ENCODE peak calls at places on chromosome 9, in eight cellular contexts. One of them, this sample, is unnamed. For H3K9me3, the result is how much of the 10 kb centered on the place peaks cover.

GRCh38 chr9:91746904-91747303 is 203.1 kb downstream of the ROR2 start:
- DNase-seq in heart right ventricle: no peak
- DNase-seq in cardiac muscle cell: peak
- DNase-seq in colonic mucosa: no peak
- DNase-seq in uterus: no peak
- DNase-seq in kidney: no peak
- DNase-seq in psoas muscle: no peak
- DNase-seq in ascending aorta: no peak
- DNase-seq in this sample: no peak

GRCh38 chr9:87594218-87594617 is 96.6 kb downstream of the DAPK1 start:
- DNase-seq in kidney: no peak
- DNase-seq in cardiac muscle cell: peak
- DNase-seq in psoas muscle: no peak
- DNase-seq in heart right ventricle: no peak
- DNase-seq in ascending aorta: no peak
- DNase-seq in colonic mucosa: no peak
- DNase-seq in uterus: no peak
- DNase-seq in this sample: peak

GRCh38 chr9:33813712-33814641 is 3.0 kb upstream of the UBE2R2 start:
- DNase-seq in cardiac muscle cell: peak
- DNase-seq in colonic mucosa: no peak
- DNase-seq in psoas muscle: no peak
- DNase-seq in ascending aorta: no peak
- DNase-seq in uterus: no peak
- DNase-seq in kidney: peak
- DNase-seq in heart right ventricle: no peak
- DNase-seq in this sample: no peak

GRCh38 chr9:121785673-121786542 is 134.5 kb downstream of the DAB2IP start:
- DNase-seq in uterus: peak
- DNase-seq in psoas muscle: no peak
- DNase-seq in colonic mucosa: no peak
- DNase-seq in cardiac muscle cell: no peak
- DNase-seq in heart right ventricle: no peak
- DNase-seq in kidney: no peak
- DNase-seq in ascending aorta: no peak
- DNase-seq in this sample: no peak

GRCh38 chr9:36450110-36450732 is 50.2 kb upstream of the RNF38 start:
- DNase-seq in cardiac muscle cell: peak
- DNase-seq in uterus: no peak
- DNase-seq in psoas muscle: no peak
- DNase-seq in kidney: no peak
- DNase-seq in colonic mucosa: peak
- DNase-seq in ascending aorta: no peak
- DNase-seq in heart right ventricle: peak
- DNase-seq in this sample: no peak

GRCh38 chr9:108196332-108196731 is 659.5 kb downstream of the ACTL7B start:
- DNase-seq in heart right ventricle: no peak
- DNase-seq in ascending aorta: no peak
- DNase-seq in uterus: no peak
- DNase-seq in kidney: no peak
- DNase-seq in colonic mucosa: no peak
- DNase-seq in psoas muscle: no peak
- DNase-seq in cardiac muscle cell: no peak
- DNase-seq in this sample: no peak

GRCh38 chr9:89778100-89779085 is 173.6 kb downstream of the GADD45G start:
- DNase-seq in ascending aorta: no peak
- DNase-seq in cardiac muscle cell: no peak
- DNase-seq in psoas muscle: no peak
- DNase-seq in uterus: peak
- DNase-seq in kidney: no peak
- DNase-seq in colonic mucosa: no peak
- DNase-seq in heart right ventricle: no peak
- DNase-seq in this sample: no peak

GRCh38 chr9:70479880-70480291 is 65.4 kb upstream of the KLF9 start:
- DNase-seq in heart right ventricle: no peak
- DNase-seq in ascending aorta: no peak
- DNase-seq in psoas muscle: peak
- DNase-seq in kidney: no peak
- DNase-seq in cardiac muscle cell: peak
- DNase-seq in colonic mucosa: peak
- DNase-seq in uterus: peak
- DNase-seq in this sample: peak

GRCh38 chr9:121607434-121608248 is 43.8 kb upstream of the DAB2IP start:
- DNase-seq in psoas muscle: peak
- DNase-seq in cardiac muscle cell: peak
- DNase-seq in uterus: peak
- DNase-seq in ascending aorta: no peak
- DNase-seq in kidney: peak
- DNase-seq in colonic mucosa: no peak
- DNase-seq in heart right ventricle: peak
- DNase-seq in this sample: no peak

GRCh38 chr9:36637491-36638270 is 65.0 kb downstream of the MELK start:
- DNase-seq in kidney: no peak
- DNase-seq in cardiac muscle cell: peak
- DNase-seq in uterus: no peak
- DNase-seq in ascending aorta: no peak
- DNase-seq in heart right ventricle: no peak
- DNase-seq in psoas muscle: no peak
- DNase-seq in colonic mucosa: no peak
- DNase-seq in this sample: no peak

GRCh38 chr9:107683566-107683965 is 194.0 kb upstream of the KLF4 start:
- DNase-seq in ascending aorta: no peak
- DNase-seq in cardiac muscle cell: no peak
- DNase-seq in heart right ventricle: peak
- DNase-seq in psoas muscle: no peak
- DNase-seq in colonic mucosa: peak
- DNase-seq in uterus: no peak
- DNase-seq in kidney: no peak
- DNase-seq in this sample: no peak

GRCh38 chr9:17725399-17726010 is 146.6 kb downstream of the SH3GL2 start:
- DNase-seq in psoas muscle: no peak
- DNase-seq in kidney: no peak
- DNase-seq in heart right ventricle: no peak
- DNase-seq in uterus: no peak
- DNase-seq in cardiac muscle cell: no peak
- DNase-seq in ascending aorta: no peak
- DNase-seq in colonic mucosa: no peak
- DNase-seq in this sample: no peak

GRCh38 chr9:88313364-88314220 is 74.7 kb upstream of the SPIN1 start:
- DNase-seq in cardiac muscle cell: no peak
- DNase-seq in heart right ventricle: no peak
- DNase-seq in kidney: no peak
- DNase-seq in ascending aorta: no peak
- DNase-seq in psoas muscle: no peak
- DNase-seq in colonic mucosa: no peak
- DNase-seq in uterus: no peak
- DNase-seq in this sample: no peak

GRCh38 chr9:73577867-73578266 is 426.2 kb downstream of the ANXA1 start:
- DNase-seq in colonic mucosa: no peak
- DNase-seq in cardiac muscle cell: peak
- DNase-seq in ascending aorta: no peak
- DNase-seq in uterus: no peak
- DNase-seq in psoas muscle: no peak
- DNase-seq in heart right ventricle: no peak
- DNase-seq in kidney: no peak
- DNase-seq in this sample: no peak

GRCh38 chr9:96418920-96419690 is 935 bp upstream of the ZNF367 start:
- DNase-seq in kidney: no peak
- DNase-seq in heart right ventricle: peak
- DNase-seq in colonic mucosa: peak
- DNase-seq in uterus: peak
- DNase-seq in ascending aorta: no peak
- DNase-seq in cardiac muscle cell: peak
- DNase-seq in psoas muscle: peak
- DNase-seq in this sample: peak

GRCh38 chr9:12719431-12719830 is 26.2 kb downstream of the TYRP1 start:
- DNase-seq in colonic mucosa: no peak
- DNase-seq in heart right ventricle: no peak
- DNase-seq in uterus: no peak
- DNase-seq in ascending aorta: no peak
- DNase-seq in psoas muscle: no peak
- DNase-seq in kidney: no peak
- DNase-seq in cardiac muscle cell: peak
- DNase-seq in this sample: no peak

GRCh38 chr9:98943682-98944129 is at the start of gene COL15A1:
- DNase-seq in colonic mucosa: no peak
- DNase-seq in psoas muscle: peak
- DNase-seq in cardiac muscle cell: peak
- DNase-seq in heart right ventricle: no peak
- DNase-seq in uterus: peak
- DNase-seq in ascending aorta: no peak
- DNase-seq in kidney: no peak
- DNase-seq in this sample: no peak

GRCh38 chr9:16347886-16348285 is 522.6 kb downstream of the BNC2 start:
- DNase-seq in kidney: no peak
- DNase-seq in cardiac muscle cell: peak
- DNase-seq in heart right ventricle: no peak
- DNase-seq in ascending aorta: no peak
- DNase-seq in psoas muscle: no peak
- DNase-seq in colonic mucosa: no peak
- DNase-seq in uterus: no peak
- DNase-seq in this sample: no peak

GRCh38 chr9:89864257-89864656 is 259.4 kb downstream of the GADD45G start:
- DNase-seq in ascending aorta: no peak
- DNase-seq in colonic mucosa: no peak
- DNase-seq in uterus: no peak
- DNase-seq in psoas muscle: no peak
- DNase-seq in cardiac muscle cell: no peak
- DNase-seq in heart right ventricle: no peak
- DNase-seq in kidney: no peak
- DNase-seq in this sample: peak

GRCh38 chr9:100602302-100602930 is 24.5 kb downstream of the CAVIN4 start:
- DNase-seq in kidney: no peak
- DNase-seq in cardiac muscle cell: peak
- DNase-seq in ascending aorta: no peak
- DNase-seq in heart right ventricle: no peak
- DNase-seq in colonic mucosa: peak
- DNase-seq in uterus: no peak
- DNase-seq in psoas muscle: no peak
- DNase-seq in this sample: no peak
- TF ChIP-seq CTCF in kidney: peak
- TF ChIP-seq CTCF in cardiac muscle cell: peak
- TF ChIP-seq CTCF in ascending aorta: no peak
- TF ChIP-seq CTCF in heart right ventricle: peak
- TF ChIP-seq CTCF in colonic mucosa: peak
- TF ChIP-seq CTCF in uterus: peak
- TF ChIP-seq CTCF in psoas muscle: peak
- TF ChIP-seq CTCF in this sample: peak

DNA sequence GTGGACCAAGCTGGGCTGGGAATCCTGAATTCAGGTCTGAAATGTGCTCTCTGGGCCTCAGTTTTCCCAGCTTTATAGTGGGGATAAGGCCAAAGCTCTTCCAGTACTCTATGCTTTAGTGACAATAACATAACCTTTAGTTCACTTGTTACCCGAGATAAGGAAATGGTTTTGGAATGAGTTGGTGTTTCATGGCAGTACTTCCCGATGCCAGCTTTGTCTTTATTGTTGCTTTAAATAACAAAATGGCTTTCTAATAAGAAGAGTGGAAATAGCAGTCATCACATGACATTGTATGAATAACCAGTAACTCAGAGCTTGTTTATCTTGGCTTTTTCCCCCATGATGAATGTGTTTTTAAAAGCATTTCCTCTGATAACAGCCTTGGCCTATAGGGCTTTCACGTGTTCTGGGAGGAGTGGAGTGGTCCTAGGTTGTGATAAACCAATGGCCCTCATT is 53.6 kb downstream of the ZNF618 start:
- DNase-seq in heart right ventricle: no peak
- DNase-seq in psoas muscle: no peak
- DNase-seq in kidney: no peak
- DNase-seq in colonic mucosa: no peak
- DNase-seq in ascending aorta: no peak
- DNase-seq in cardiac muscle cell: peak
- DNase-seq in uterus: no peak
- DNase-seq in this sample: no peak
- H3K27ac ChIP-seq in heart right ventricle: no peak
- H3K27ac ChIP-seq in psoas muscle: no peak
- H3K27ac ChIP-seq in kidney: peak
- H3K27ac ChIP-seq in colonic mucosa: no peak
- H3K27ac ChIP-seq in ascending aorta: peak
- H3K27ac ChIP-seq in cardiac muscle cell: no peak
- H3K27ac ChIP-seq in uterus: no peak
- H3K27ac ChIP-seq in this sample: no peak

DNA sequence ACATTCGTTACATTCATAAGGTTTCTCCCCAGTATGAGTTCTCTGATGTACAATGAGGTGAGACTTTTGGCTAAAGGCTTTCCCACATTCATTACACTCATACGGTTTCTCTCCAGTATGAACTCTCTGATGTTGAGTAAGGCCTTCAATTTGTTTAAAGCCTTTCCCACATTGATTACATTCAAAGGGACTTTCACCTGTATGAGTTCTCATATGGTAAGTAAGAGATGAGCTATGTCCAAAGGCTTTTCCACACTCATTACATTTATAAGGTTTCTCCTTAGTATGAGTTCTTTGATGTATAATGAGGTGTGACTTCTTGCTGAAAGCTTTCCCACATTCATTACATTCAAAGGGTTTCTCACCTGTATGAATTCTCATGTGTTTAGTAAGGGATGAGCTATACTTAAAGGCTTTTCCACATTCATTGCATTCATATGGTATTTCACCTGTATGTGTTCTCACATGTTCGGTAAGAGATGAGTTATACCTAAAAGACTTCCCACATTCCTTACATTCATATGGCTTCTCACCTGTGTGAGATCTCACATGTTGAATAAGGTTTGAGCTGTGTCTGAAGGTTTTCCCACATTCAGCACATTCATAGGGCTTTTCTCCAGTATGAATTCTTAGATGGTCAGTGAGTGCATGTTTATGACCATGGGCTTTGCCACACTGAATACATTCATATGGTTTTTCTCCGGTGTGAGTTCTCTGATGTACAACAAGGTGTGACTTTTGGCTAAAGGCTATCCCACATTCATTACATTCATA is 13.5 kb downstream of the ZFP37 start:
- DNase-seq in ascending aorta: no peak
- DNase-seq in cardiac muscle cell: peak
- DNase-seq in heart right ventricle: no peak
- DNase-seq in colonic mucosa: no peak
- DNase-seq in kidney: no peak
- DNase-seq in uterus: no peak
- DNase-seq in psoas muscle: no peak
- DNase-seq in this sample: no peak
- H3K9me3 ChIP-seq in ascending aorta: half or more
- H3K9me3 ChIP-seq in cardiac muscle cell: under half
- H3K9me3 ChIP-seq in heart right ventricle: under half
- H3K9me3 ChIP-seq in colonic mucosa: under half
- H3K9me3 ChIP-seq in kidney: half or more
- H3K9me3 ChIP-seq in uterus: half or more
- H3K9me3 ChIP-seq in psoas muscle: half or more
- H3K9me3 ChIP-seq in this sample: half or more

DNA sequence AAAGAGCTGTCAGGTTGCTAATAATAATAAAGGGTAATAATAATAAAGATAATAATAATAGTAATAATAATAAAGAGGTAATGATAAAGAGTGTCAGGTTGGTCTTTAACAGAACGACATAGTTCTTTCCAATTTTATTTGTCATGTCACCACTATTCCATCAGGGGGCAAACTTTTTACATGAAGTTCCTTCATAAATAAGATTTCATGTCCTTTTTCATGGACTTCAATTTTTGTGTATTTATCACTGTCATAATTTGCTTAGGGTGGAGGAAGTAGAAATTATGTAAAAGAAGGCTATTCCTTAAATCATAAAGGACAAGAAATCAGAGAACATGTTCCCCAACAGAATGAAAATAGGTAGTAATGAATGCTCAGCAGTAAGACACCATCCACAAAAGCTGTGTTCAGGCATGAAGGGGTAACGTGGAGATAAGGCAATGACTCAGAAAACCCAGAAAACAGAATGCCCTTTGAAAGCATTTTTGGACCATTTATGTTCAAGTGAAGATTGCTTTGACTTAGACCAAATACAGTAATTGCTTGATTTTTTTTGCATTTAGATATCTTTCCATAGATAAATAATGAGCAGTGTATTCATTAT is 72.7 kb downstream of the ZFAND5 start:
- DNase-seq in kidney: no peak
- DNase-seq in colonic mucosa: no peak
- DNase-seq in heart right ventricle: no peak
- DNase-seq in psoas muscle: no peak
- DNase-seq in cardiac muscle cell: peak
- DNase-seq in ascending aorta: no peak
- DNase-seq in uterus: no peak
- DNase-seq in this sample: no peak
- TF ChIP-seq CTCF in kidney: peak
- TF ChIP-seq CTCF in colonic mucosa: peak
- TF ChIP-seq CTCF in heart right ventricle: peak
- TF ChIP-seq CTCF in psoas muscle: peak
- TF ChIP-seq CTCF in cardiac muscle cell: peak
- TF ChIP-seq CTCF in ascending aorta: peak
- TF ChIP-seq CTCF in uterus: peak
- TF ChIP-seq CTCF in this sample: peak

This sample was measured in lower lobe of right lung.